ENCODE peak calls at places on chromosomes 1 and 21, in seven cellular contexts. F is body of pancreas, P is thoracic aorta, M is breast epithelium, A is Peyer's patch, E is stomach, S is HepG2. R is an unnamed sample.

GRCh38 chr21:42377211-42377950 is 11.0 kb upstream of the TFF1 start:
- DNase-seq in S (no peak), P (no peak), A (peak), E (no peak), M (no peak), F (no peak), R (peak)

GRCh38 chr1:22751124-22751531 is 40.5 kb downstream of the EPHB2 start:
- DNase-seq in E (peak), M (no peak), S (no peak), A (peak), F (peak), P (no peak), R (no peak)

GRCh38 chr1:31727195-31727594 is 23.4 kb upstream of the COL16A1 start:
- DNase-seq in P (no peak), A (no peak), F (no peak), E (no peak), M (no peak), S (no peak), R (no peak)

GRCh38 chr1:13700521-13701273 is 709 bp downstream of the PRDM2 start:
- DNase-seq in P (no peak), A (peak), E (peak), M (no peak), S (no peak), F (peak), R (peak)

GRCh38 chr1:27605300-27605766 is 1.4 kb upstream of the AHDC1 start:
- DNase-seq in F (no peak), P (no peak), A (no peak), E (no peak), S (no peak), M (no peak), R (no peak)

GRCh38 chr1:155983191-155984023 is 5.1 kb upstream of the ARHGEF2 start:
- DNase-seq in A (peak), P (no peak), S (peak), F (peak), M (no peak), E (no peak), R (no peak)

GRCh38 chr1:89673251-89673650 is 40.3 kb downstream of the LRRC8C start:
- DNase-seq in S (no peak), M (no peak), A (no peak), E (no peak), P (no peak), F (no peak), R (no peak)

GRCh38 chr1:234933475-234933874 is 195.2 kb downstream of the TOMM20 start:
- DNase-seq in S (no peak), E (peak), A (peak), F (peak), P (no peak), M (no peak), R (peak)

GRCh38 chr1:202343652-202344349 is 2.1 kb upstream of the UBE2T start:
- DNase-seq in M (no peak), F (no peak), S (peak), E (no peak), P (no peak), A (no peak), R (no peak)

GRCh38 chr21:38815060-38815405 is 9.3 kb downstream of the ETS2 start:
- DNase-seq in A (no peak), F (no peak), S (no peak), P (no peak), M (no peak), E (no peak), R (no peak)

GRCh38 chr1:26861889-26862371 is 1.0 kb upstream of the SFN start:
- DNase-seq in M (peak), S (no peak), E (no peak), A (no peak), P (no peak), F (no peak), R (no peak)

GRCh38 chr1:102742426-102742825 is 365.9 kb downstream of the COL11A1 start:
- DNase-seq in S (no peak), P (no peak), M (no peak), A (no peak), F (no peak), E (no peak), R (no peak)

GRCh38 chr21:43340491-43341348 is 86.2 kb downstream of the SIK1 start:
- DNase-seq in F (no peak), A (no peak), P (no peak), E (peak), M (no peak), S (no peak), R (no peak)

GRCh38 chr1:64915381-64916274 is 50.7 kb downstream of the JAK1 start:
- DNase-seq in F (peak), P (no peak), A (peak), S (peak), M (no peak), E (peak), R (no peak)

GRCh38 chr1:179744401-179745130 is 1.5 kb downstream of the FAM163A start:
- DNase-seq in A (no peak), F (no peak), P (no peak), E (no peak), M (no peak), S (no peak), R (no peak)

GRCh38 chr1:63994636-63995035 is 208.8 kb upstream of the UBE2U start:
- DNase-seq in S (no peak), A (no peak), E (no peak), F (no peak), P (no peak), M (no peak), R (no peak)

GRCh38 chr1:102772831-102773230 is 335.5 kb downstream of the COL11A1 start:
- DNase-seq in E (no peak), S (no peak), M (no peak), F (no peak), P (no peak), A (no peak), R (no peak)

GRCh38 chr1:10901894-10902805 is 105.7 kb upstream of the CASZ1 start:
- DNase-seq in S (no peak), A (no peak), F (no peak), P (no peak), E (no peak), M (no peak), R (peak)

GRCh38 chr1:63915121-63915520 is 141.3 kb downstream of the ROR1 start:
- DNase-seq in P (no peak), S (peak), M (no peak), A (no peak), E (no peak), F (no peak), R (no peak)

GRCh38 chr1:32742132-32742947 is 39.8 kb upstream of the SYNC start:
- DNase-seq in F (peak), A (peak), P (no peak), E (peak), S (peak), M (peak), R (no peak)

GRCh38 chr1:17922833-17923232 is 167.7 kb downstream of the ACTL8 start:
- DNase-seq in S (peak), E (peak), A (peak), P (no peak), M (no peak), F (no peak), R (peak)

GRCh38 chr21:31475223-31475622 is 131.2 kb upstream of the TIAM1 start:
- DNase-seq in M (no peak), S (no peak), E (no peak), F (no peak), P (no peak), A (no peak), R (no peak)

GRCh38 chr1:33257759-33258712 is 1.7 kb downstream of the ZNF362 start:
- DNase-seq in P (no peak), F (peak), M (no peak), A (peak), E (peak), S (peak), R (no peak)

GRCh38 chr1:160629286-160630210 is 17.3 kb downstream of the SLAMF1 start:
- DNase-seq in S (no peak), M (no peak), P (no peak), E (peak), F (no peak), A (peak), R (peak)

GRCh38 chr1:184890539-184890973 is 83.8 kb downstream of the NIBAN1 start:
- DNase-seq in E (no peak), S (no peak), F (peak), A (no peak), M (no peak), P (peak), R (no peak)

GRCh38 chr21:35384375-35384774 is 335.3 kb upstream of the RUNX1 start:
- DNase-seq in F (no peak), E (no peak), A (no peak), S (no peak), M (no peak), P (no peak), R (no peak)

GRCh38 chr1:222369991-222370910 is 177.7 kb downstream of the HHIPL2 start:
- DNase-seq in F (no peak), M (no peak), E (no peak), P (no peak), S (no peak), A (no peak), R (no peak)

GRCh38 chr1:198437352-198437751 is 103.1 kb downstream of the ATP6V1G3 start:
- DNase-seq in E (no peak), A (no peak), M (no peak), P (no peak), F (no peak), S (no peak), R (no peak)

GRCh38 chr1:154773551-154773950 is 96.5 kb downstream of the KCNN3 start:
- DNase-seq in P (no peak), F (peak), M (no peak), A (no peak), E (no peak), S (no peak), R (peak)

GRCh38 chr1:222618001-222618879 is at the start of gene MIA3:
- DNase-seq in M (peak), P (peak), S (peak), A (peak), F (peak), E (no peak), R (peak)

GRCh38 chr1:64019818-64020217 is 183.6 kb upstream of the UBE2U start:
- DNase-seq in P (no peak), F (peak), M (peak), S (no peak), A (peak), E (peak), R (no peak)

GRCh38 chr1:33137800-33138199 is 44.0 kb downstream of the TRIM62 start:
- DNase-seq in P (no peak), A (peak), F (no peak), S (peak), M (no peak), E (peak), R (no peak)

GRCh38 chr1:2209400-2210083 is 15.0 kb upstream of the FAAP20 start:
- DNase-seq in E (no peak), S (no peak), M (no peak), P (no peak), F (no peak), A (no peak), R (peak)

GRCh38 chr1:113615425-113615824 is 143.9 kb downstream of the PHTF1 start:
- DNase-seq in M (no peak), E (no peak), F (no peak), P (no peak), S (no peak), A (no peak), R (no peak)

GRCh38 chr1:160646711-160647328 is at the start of gene SLAMF1:
- DNase-seq in E (no peak), A (peak), F (no peak), M (no peak), S (no peak), P (no peak), R (peak)

GRCh38 chr1:2459757-2460156 is 16.3 kb upstream of the PLCH2 start:
- DNase-seq in A (no peak), E (peak), M (no peak), F (peak), S (no peak), P (no peak), R (no peak)

GRCh38 chr1:28449904-28450303 is 55.9 kb upstream of the RCC1 start:
- DNase-seq in F (no peak), E (no peak), P (no peak), A (no peak), M (no peak), S (no peak), R (no peak)

GRCh38 chr1:117664314-117664713 is 58.5 kb downstream of the TENT5C start:
- DNase-seq in P (no peak), M (no peak), S (no peak), F (no peak), E (no peak), A (peak), R (no peak)

GRCh38 chr21:34311561-34312330 is 52.1 kb upstream of the KCNE2 start:
- DNase-seq in A (no peak), E (no peak), F (no peak), S (no peak), M (no peak), P (no peak), R (no peak)
- TF ChIP-seq CTCF in A (no peak), E (no peak), F (no peak), S (no peak), M (no peak), P (no peak), R (no peak)

DNA sequence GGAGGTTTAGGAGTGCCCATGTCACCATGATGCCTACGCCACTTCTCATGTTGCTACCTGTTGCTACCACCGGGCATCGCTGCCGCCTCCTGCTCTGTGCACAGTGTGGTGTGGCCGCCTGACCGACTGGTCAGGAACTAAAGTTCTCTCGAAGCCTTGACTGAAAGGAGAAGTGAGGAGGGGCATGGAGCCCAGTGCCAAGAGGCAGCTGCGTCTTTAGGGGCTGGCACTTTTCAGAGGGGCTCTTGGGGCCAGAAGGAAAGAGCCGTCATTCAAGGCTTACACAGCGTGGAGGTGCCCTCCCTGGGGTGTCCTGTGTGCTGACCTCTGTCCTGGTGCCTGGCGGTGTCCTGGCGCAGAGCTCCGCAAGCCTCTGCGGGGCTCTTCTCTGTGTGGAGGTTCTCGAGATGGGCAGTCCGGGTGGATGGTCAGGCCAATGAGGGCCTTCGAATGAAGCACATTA is 57.2 kb downstream of the ADARB1 start:
- DNase-seq in S (no peak), F (no peak), E (no peak), M (no peak), A (no peak), P (no peak), R (no peak)
- H3K27ac ChIP-seq in S (no peak), F (no peak), E (no peak), M (no peak), A (no peak), P (peak), R (no peak)

GRCh38 chr21:37554661-37555379 is 188.2 kb downstream of the DYRK1A start:
- DNase-seq in E (no peak), F (no peak), S (no peak), A (no peak), P (no peak), M (no peak), R (no peak)

GRCh38 chr21:37550618-37551405 is 184.2 kb downstream of the DYRK1A start:
- DNase-seq in E (peak), S (no peak), A (peak), F (no peak), P (no peak), M (no peak), R (no peak)

GRCh38 chr21:37551406-37552355 is 185.1 kb downstream of the DYRK1A start:
- DNase-seq in F (peak), A (peak), E (peak), S (peak), P (no peak), M (no peak), R (no peak)

GRCh38 chr21:37555672-37556261 is 189.2 kb downstream of the DYRK1A start:
- DNase-seq in S (no peak), A (no peak), E (no peak), P (no peak), M (no peak), F (no peak), R (no peak)

DNA sequence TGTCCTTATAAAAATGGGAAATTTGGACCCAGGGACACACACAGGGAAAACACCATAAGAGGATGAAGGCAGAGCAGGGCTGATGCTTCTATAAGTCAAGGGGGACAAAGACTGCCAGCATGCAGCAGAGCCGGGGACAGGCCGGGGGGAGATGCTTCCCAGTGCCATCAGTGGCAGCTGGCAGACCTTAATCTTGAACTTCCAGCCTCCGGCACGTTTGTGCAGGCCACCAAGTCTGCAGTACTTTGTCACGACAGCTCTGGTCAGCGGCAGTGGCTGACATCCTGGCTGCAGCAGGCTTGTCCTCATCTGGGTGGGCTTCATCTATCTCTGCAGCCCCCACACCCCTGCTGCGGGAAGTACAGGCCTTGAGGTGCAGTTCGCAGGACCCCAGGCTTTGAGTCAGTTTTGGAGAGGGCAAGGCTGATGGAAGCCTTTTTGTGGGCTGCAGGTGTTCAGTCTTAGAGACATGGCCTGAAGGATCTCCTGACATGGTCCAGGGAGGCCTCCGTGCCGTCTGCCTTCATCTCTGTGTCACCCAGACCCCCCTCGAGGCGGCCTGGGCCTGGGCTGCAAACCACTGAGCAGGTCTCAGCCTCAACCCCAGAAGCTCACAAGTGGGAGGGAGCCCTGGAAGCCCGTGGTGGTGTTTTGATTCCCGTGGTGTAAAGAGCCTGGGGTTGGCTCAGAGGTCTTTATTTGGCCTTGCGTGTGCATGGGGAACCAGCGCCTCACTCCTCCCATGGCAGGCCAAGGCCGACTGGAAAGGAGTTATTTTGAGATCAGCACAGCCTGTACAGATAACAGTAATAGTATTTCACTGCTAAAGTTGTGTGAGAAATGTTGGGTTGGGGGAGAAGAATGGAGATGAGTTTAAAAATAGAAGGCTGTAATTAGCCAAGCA is 186.2 kb downstream of the DYRK1A start:
- DNase-seq in P (no peak), E (no peak), M (no peak), F (no peak), S (no peak), A (peak), R (no peak)
- TF ChIP-seq CTCF in P (no peak), E (no peak), M (no peak), F (no peak), S (no peak), A (no peak), R (no peak)

DNA sequence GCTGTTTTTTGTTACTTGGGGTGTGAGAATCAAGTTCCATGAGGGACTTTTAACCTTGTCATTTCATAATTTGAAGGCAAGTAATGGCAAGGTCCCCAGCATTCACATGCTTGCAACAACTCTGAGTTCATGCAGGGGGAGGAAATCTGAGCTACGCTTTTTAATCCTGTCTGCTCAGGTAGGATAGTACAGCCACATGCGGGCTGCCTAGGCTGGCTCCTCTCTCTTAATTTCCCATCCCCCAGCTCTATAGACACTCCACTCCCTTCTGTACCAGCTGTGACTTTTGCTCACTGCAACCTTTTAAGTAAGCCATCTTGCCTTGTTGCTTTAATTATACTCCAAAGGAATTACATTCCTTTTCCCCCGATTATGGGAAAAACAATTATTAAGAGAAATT is 30.1 kb downstream of the PTGFR start:
- DNase-seq in E (no peak), S (no peak), M (no peak), P (no peak), F (no peak), A (no peak), R (no peak)
- H3K27ac ChIP-seq in E (no peak), S (no peak), M (no peak), P (no peak), F (no peak), A (no peak), R (no peak)

DNA sequence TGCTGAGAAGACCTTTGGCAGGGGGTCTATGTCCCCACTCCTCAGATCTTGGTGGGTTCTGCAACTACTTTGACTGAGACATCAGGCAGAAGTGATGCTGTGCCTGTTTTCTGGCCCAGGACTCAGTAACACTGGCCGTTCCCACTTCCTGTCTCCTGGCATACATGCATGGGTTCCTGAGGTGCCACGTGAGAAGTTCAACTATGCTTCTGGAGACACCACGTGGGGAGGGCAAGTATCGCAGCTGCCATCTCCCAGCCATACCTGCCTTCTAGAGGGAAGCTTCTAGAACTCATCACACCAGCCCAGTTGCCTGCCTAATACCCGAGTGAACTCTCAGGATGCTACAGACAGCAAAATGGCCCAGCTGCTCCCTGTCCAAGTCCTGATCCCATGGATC is 65.8 kb downstream of the TRABD2B start:
- DNase-seq in M (no peak), F (no peak), A (peak), E (peak), S (peak), P (no peak), R (no peak)
- TF ChIP-seq CTCF in M (peak), F (peak), A (peak), E (peak), S (peak), P (peak), R (no peak)

GRCh38 chr1:42173155-42173933 is 8.8 kb upstream of the GUCA2A start:
- DNase-seq in M (no peak), F (peak), A (peak), S (peak), P (no peak), E (peak), R (peak)
- H3K27ac ChIP-seq in M (peak), F (peak), A (no peak), S (no peak), P (no peak), E (peak), R (peak)

GRCh38 chr1:87501738-87502137 is 173.1 kb downstream of the LMO4 start:
- DNase-seq in M (no peak), P (no peak), S (no peak), F (no peak), E (no peak), A (no peak), R (no peak)
- TF ChIP-seq CTCF in M (no peak), P (no peak), S (no peak), F (no peak), E (no peak), A (no peak), R (no peak)

GRCh38 chr1:94713472-94714141 is 106.5 kb upstream of the SLC44A3 start:
- DNase-seq in P (peak), A (peak), M (peak), F (peak), E (peak), S (peak), R (peak)

GRCh38 chr1:94715311-94715710 is 104.8 kb upstream of the SLC44A3 start:
- DNase-seq in S (no peak), E (no peak), A (no peak), F (no peak), M (no peak), P (no peak), R (no peak)

GRCh38 chr1:94714552-94714951 is 105.6 kb upstream of the SLC44A3 start:
- DNase-seq in A (no peak), P (no peak), M (no peak), E (no peak), S (no peak), F (no peak), R (no peak)

GRCh38 chr1:94716966-94717365 is 103.2 kb upstream of the SLC44A3 start:
- DNase-seq in E (no peak), M (no peak), S (no peak), P (no peak), F (no peak), A (no peak), R (no peak)

GRCh38 chr1:94714152-94714551 is 106.0 kb upstream of the SLC44A3 start:
- DNase-seq in F (no peak), E (no peak), M (no peak), P (no peak), S (no peak), A (no peak), R (no peak)
- H3K27ac ChIP-seq in F (no peak), E (no peak), M (peak), P (no peak), S (no peak), A (no peak), R (no peak)